ENCODE peak calls at places on chromosomes 7 and 10, in six cellular contexts. One of them, this sample, is unnamed.

GRCh38 chr7:55975944-55976633 is 11.7 kb downstream of the NIPSNAP2 start:
- DNase-seq in cardiac muscle cell: no peak
- DNase-seq in H9: no peak
- DNase-seq in body of pancreas: no peak
- DNase-seq in amniotic stem cell: no peak
- DNase-seq in SK-N-DZ: no peak
- DNase-seq in this sample: no peak

GRCh38 chr7:121076350-121077164 is 88.0 kb downstream of the CPED1 start:
- DNase-seq in amniotic stem cell: peak; percentile 5
- DNase-seq in SK-N-DZ: no peak
- DNase-seq in H9: no peak
- DNase-seq in body of pancreas: no peak
- DNase-seq in cardiac muscle cell: peak; percentile 62
- DNase-seq in this sample: no peak

GRCh38 chr10:45468110-45468509 is 94.1 kb downstream of the ALOX5 start:
- DNase-seq in SK-N-DZ: no peak
- DNase-seq in cardiac muscle cell: no peak
- DNase-seq in H9: no peak
- DNase-seq in amniotic stem cell: no peak
- DNase-seq in body of pancreas: no peak
- DNase-seq in this sample: no peak

GRCh38 chr10:36504752-36505151 is 620.6 kb upstream of the ANKRD30A start:
- DNase-seq in amniotic stem cell: no peak
- DNase-seq in H9: no peak
- DNase-seq in cardiac muscle cell: peak; percentile 29
- DNase-seq in SK-N-DZ: peak; percentile 21
- DNase-seq in body of pancreas: no peak
- DNase-seq in this sample: no peak

GRCh38 chr7:156999611-157000046 is 10.8 kb downstream of the MNX1 start:
- DNase-seq in amniotic stem cell: no peak
- DNase-seq in H9: no peak
- DNase-seq in cardiac muscle cell: no peak
- DNase-seq in SK-N-DZ: no peak
- DNase-seq in body of pancreas: no peak
- DNase-seq in this sample: peak; percentile 64

GRCh38 chr10:43644252-43644651 is 4.4 kb downstream of the ZNF32 start:
- DNase-seq in cardiac muscle cell: peak; percentile 22
- DNase-seq in H9: no peak
- DNase-seq in SK-N-DZ: no peak
- DNase-seq in amniotic stem cell: no peak
- DNase-seq in body of pancreas: no peak
- DNase-seq in this sample: no peak

GRCh38 chr10:118544401-118544948 is 51.0 kb downstream of the PRLHR start:
- DNase-seq in SK-N-DZ: no peak
- DNase-seq in body of pancreas: no peak
- DNase-seq in cardiac muscle cell: no peak
- DNase-seq in H9: no peak
- DNase-seq in amniotic stem cell: no peak
- DNase-seq in this sample: no peak

GRCh38 chr10:80599424-80599847 is 61.7 kb downstream of the SH2D4B start:
- DNase-seq in amniotic stem cell: no peak
- DNase-seq in SK-N-DZ: peak; percentile 59
- DNase-seq in cardiac muscle cell: peak; percentile 76
- DNase-seq in body of pancreas: no peak
- DNase-seq in H9: peak; percentile 87
- DNase-seq in this sample: peak; percentile 58

GRCh38 chr10:10431422-10432066 is 586.1 kb upstream of the CELF2 start:
- DNase-seq in amniotic stem cell: no peak
- DNase-seq in cardiac muscle cell: no peak
- DNase-seq in body of pancreas: no peak
- DNase-seq in H9: no peak
- DNase-seq in SK-N-DZ: no peak
- DNase-seq in this sample: no peak

GRCh38 chr10:89217057-89217990 is 10.2 kb upstream of the CH25H start:
- DNase-seq in SK-N-DZ: peak; percentile 65
- DNase-seq in cardiac muscle cell: peak; percentile 76
- DNase-seq in amniotic stem cell: peak; percentile 16
- DNase-seq in body of pancreas: peak; percentile 46
- DNase-seq in H9: no peak
- DNase-seq in this sample: peak; percentile 30

GRCh38 chr10:74177140-74177677 is 26.2 kb downstream of the ADK start:
- DNase-seq in amniotic stem cell: no peak
- DNase-seq in cardiac muscle cell: peak; percentile 18
- DNase-seq in SK-N-DZ: no peak
- DNase-seq in H9: no peak
- DNase-seq in body of pancreas: peak; percentile 57
- DNase-seq in this sample: no peak

GRCh38 chr10:3720228-3721019 is 64.6 kb downstream of the KLF6 start:
- DNase-seq in cardiac muscle cell: peak; percentile 98
- DNase-seq in SK-N-DZ: no peak
- DNase-seq in H9: no peak
- DNase-seq in body of pancreas: peak; percentile 38
- DNase-seq in amniotic stem cell: no peak
- DNase-seq in this sample: no peak

GRCh38 chr7:54996391-54996790 is 22.4 kb upstream of the EGFR start:
- DNase-seq in SK-N-DZ: no peak
- DNase-seq in H9: no peak
- DNase-seq in amniotic stem cell: no peak
- DNase-seq in cardiac muscle cell: no peak
- DNase-seq in body of pancreas: no peak
- DNase-seq in this sample: no peak

GRCh38 chr7:117241088-117241487 is 81.8 kb downstream of the WNT2 start:
- DNase-seq in H9: no peak
- DNase-seq in amniotic stem cell: no peak
- DNase-seq in cardiac muscle cell: no peak
- DNase-seq in SK-N-DZ: no peak
- DNase-seq in body of pancreas: no peak
- DNase-seq in this sample: no peak

GRCh38 chr10:16594106-16594505 is 72.4 kb upstream of the C1QL3 start:
- DNase-seq in cardiac muscle cell: no peak
- DNase-seq in body of pancreas: no peak
- DNase-seq in amniotic stem cell: no peak
- DNase-seq in SK-N-DZ: no peak
- DNase-seq in H9: no peak
- DNase-seq in this sample: no peak

GRCh38 chr7:138834583-138834982 is 36.6 kb upstream of the ATP6V0A4 start:
- DNase-seq in amniotic stem cell: no peak
- DNase-seq in SK-N-DZ: no peak
- DNase-seq in H9: no peak
- DNase-seq in body of pancreas: no peak
- DNase-seq in cardiac muscle cell: no peak
- DNase-seq in this sample: no peak

GRCh38 chr10:80136134-80136571 is 3.6 kb downstream of the PLAC9 start:
- DNase-seq in SK-N-DZ: no peak
- DNase-seq in cardiac muscle cell: peak; percentile 96
- DNase-seq in body of pancreas: peak; percentile 39
- DNase-seq in H9: no peak
- DNase-seq in amniotic stem cell: no peak
- DNase-seq in this sample: no peak

GRCh38 chr10:4024846-4025245 is 239.8 kb upstream of the KLF6 start:
- DNase-seq in H9: no peak
- DNase-seq in amniotic stem cell: no peak
- DNase-seq in body of pancreas: no peak
- DNase-seq in cardiac muscle cell: peak; percentile 21
- DNase-seq in SK-N-DZ: no peak
- DNase-seq in this sample: no peak

GRCh38 chr10:91462423-91462822 is 52.3 kb downstream of the HECTD2 start:
- DNase-seq in cardiac muscle cell: no peak
- DNase-seq in H9: no peak
- DNase-seq in amniotic stem cell: no peak
- DNase-seq in SK-N-DZ: no peak
- DNase-seq in body of pancreas: no peak
- DNase-seq in this sample: no peak

GRCh38 chr7:1705856-1706255 is 35.8 kb downstream of the ELFN1 start:
- DNase-seq in SK-N-DZ: no peak
- DNase-seq in H9: peak; percentile 14
- DNase-seq in body of pancreas: no peak
- DNase-seq in cardiac muscle cell: no peak
- DNase-seq in amniotic stem cell: no peak
- DNase-seq in this sample: peak; percentile 32

GRCh38 chr7:49001610-49002033 is 77.3 kb downstream of the CDC14C start:
- DNase-seq in H9: peak; percentile 86
- DNase-seq in SK-N-DZ: peak; percentile 28
- DNase-seq in body of pancreas: peak; percentile 15
- DNase-seq in cardiac muscle cell: peak; percentile 2
- DNase-seq in amniotic stem cell: no peak
- DNase-seq in this sample: peak; percentile 41

GRCh38 chr7:13359656-13360055 is 629.8 kb downstream of the ETV1 start:
- DNase-seq in amniotic stem cell: no peak
- DNase-seq in H9: peak; percentile 43
- DNase-seq in body of pancreas: no peak
- DNase-seq in SK-N-DZ: no peak
- DNase-seq in cardiac muscle cell: no peak
- DNase-seq in this sample: no peak

GRCh38 chr7:33287738-33288137 is 158.4 kb downstream of the BBS9 start:
- DNase-seq in amniotic stem cell: no peak
- DNase-seq in cardiac muscle cell: no peak
- DNase-seq in H9: no peak
- DNase-seq in body of pancreas: no peak
- DNase-seq in SK-N-DZ: no peak
- DNase-seq in this sample: no peak